ENCODE peak calls at places on chromosomes 6 and 20, in seven cellular contexts. Y is CD8-positive, alpha-beta memory T cell; V is thoracic aorta; R is IMR-90; O is neural progenitor cell; Z is HCT116; I is Peyer's patch. L is an unnamed sample. For H3K27me3, the result is how much of the 10 kb centered on the place peaks cover.

GRCh38 chr6:52929321-52930164 is 20.0 kb upstream of the GSTA3 start:
- DNase-seq in Z (peak), I (no peak), Y (no peak), O (no peak), V (no peak), R (peak), L (no peak)

GRCh38 chr6:45690846-45691245 is 313.1 kb upstream of the SUPT3H start:
- DNase-seq in I (no peak), R (no peak), O (no peak), Y (no peak), Z (no peak), V (no peak), L (no peak)

GRCh38 chr6:74715362-74716068 is 490.3 kb downstream of the COL12A1 start:
- DNase-seq in R (peak), V (no peak), Y (no peak), Z (no peak), I (no peak), O (no peak), L (no peak)

GRCh38 chr6:136477548-136477947 is 72.7 kb downstream of the MAP7 start:
- DNase-seq in I (no peak), Z (no peak), Y (no peak), V (no peak), R (no peak), O (no peak), L (no peak)

GRCh38 chr6:118269659-118270058 is 278.4 kb upstream of the PLN start:
- DNase-seq in O (no peak), V (no peak), I (no peak), R (no peak), Y (no peak), Z (no peak), L (no peak)

GRCh38 chr6:148760568-148761531 is 14.0 kb downstream of the UST start:
- DNase-seq in I (peak), V (no peak), Z (no peak), O (peak), Y (peak), R (peak), L (peak)

GRCh38 chr20:38308447-38308846 is 4.5 kb downstream of the BPI start:
- DNase-seq in Z (no peak), V (no peak), I (no peak), R (no peak), Y (no peak), O (no peak), L (no peak)

GRCh38 chr20:62020935-62021701 is 44.6 kb downstream of the TAF4 start:
- DNase-seq in Y (peak), I (no peak), O (peak), Z (no peak), V (no peak), R (peak), L (peak)

DNA sequence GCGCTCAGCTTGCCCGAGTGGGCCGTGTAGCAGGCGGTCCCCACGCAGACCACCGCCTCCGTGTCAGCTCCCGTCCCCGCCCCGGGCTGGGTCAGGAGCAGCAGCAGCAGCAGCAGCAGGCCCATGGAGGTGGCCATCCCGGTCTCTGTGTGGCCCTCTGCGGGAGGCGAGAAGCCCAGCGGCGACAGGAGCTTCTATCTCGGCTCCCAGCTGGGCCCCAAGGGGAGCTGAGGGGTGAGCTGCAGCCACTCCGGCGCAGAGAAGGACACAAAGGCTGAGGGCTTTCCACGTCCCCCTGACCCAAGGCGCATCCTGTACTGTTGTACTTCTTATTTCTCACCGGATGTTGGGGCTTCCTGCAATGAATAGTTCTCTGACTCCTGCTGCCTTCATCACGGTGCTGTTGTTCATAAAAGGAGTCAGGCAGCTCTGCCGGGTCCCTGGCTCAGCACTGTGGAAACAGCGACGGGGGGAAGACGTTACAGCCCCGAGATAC is at the start of gene CD93:
- DNase-seq in Z (no peak), Y (no peak), R (peak), V (no peak), I (no peak), O (no peak), L (peak)
- H3K4me3 ChIP-seq in Z (no peak), Y (no peak), R (no peak), V (peak), I (peak), O (no peak), L (no peak)

GRCh38 chr20:58223358-58223941 is 5.0 kb downstream of the ANKRD60 start:
- DNase-seq in Z (no peak), O (no peak), Y (no peak), I (no peak), V (no peak), R (no peak), L (no peak)

GRCh38 chr20:58224097-58224496 is 4.4 kb downstream of the ANKRD60 start:
- DNase-seq in I (no peak), O (no peak), Y (no peak), R (no peak), Z (no peak), V (no peak), L (no peak)

GRCh38 chr20:58225490-58226200 is 2.8 kb downstream of the ANKRD60 start:
- DNase-seq in Y (no peak), V (no peak), Z (no peak), R (no peak), O (no peak), I (no peak), L (no peak)

GRCh38 chr20:58222446-58222845 is 6.0 kb downstream of the ANKRD60 start:
- DNase-seq in R (no peak), Z (no peak), V (no peak), O (no peak), Y (no peak), I (no peak), L (no peak)

DNA sequence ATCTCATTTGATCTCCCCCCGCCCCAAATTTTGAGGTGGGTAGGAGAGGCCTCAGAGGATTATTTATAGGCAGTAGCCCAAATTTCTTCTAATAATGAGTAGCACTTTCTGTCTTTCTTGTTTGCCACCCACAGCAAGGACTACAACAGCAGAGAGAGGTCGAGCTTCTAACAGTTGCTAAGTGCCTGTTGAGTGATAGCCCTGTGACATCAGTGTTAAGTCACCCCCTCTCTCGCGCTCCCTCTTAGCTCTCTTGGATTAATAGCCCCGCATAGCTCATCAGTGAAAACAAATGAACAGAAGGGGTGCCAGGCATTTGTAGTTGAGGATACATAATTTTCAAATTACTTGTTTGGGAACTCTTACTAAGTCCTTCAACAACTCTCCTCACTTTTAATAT is 3.5 kb downstream of the ANKRD60 start:
- DNase-seq in O (peak), R (peak), I (no peak), Z (no peak), Y (no peak), V (no peak), L (no peak)
- H3K27me3 ChIP-seq in O (half or more), R (under half), I (under half), Z (under half), Y (under half), V (under half), L (under half)

GRCh38 chr6:31464252-31465184 is 33.4 kb upstream of the MICB start:
- DNase-seq in Z (no peak), Y (no peak), V (no peak), R (no peak), I (no peak), O (no peak), L (no peak)
- H3K4me3 ChIP-seq in Z (no peak), Y (peak), V (peak), R (no peak), I (peak), O (no peak), L (no peak)

GRCh38 chr20:63180541-63181185 is 35.3 kb downstream of the YTHDF1 start:
- DNase-seq in Z (no peak), Y (no peak), R (no peak), I (no peak), V (no peak), O (no peak), L (no peak)
- H3K27me3 ChIP-seq in Z (under half), Y (under half), R (half or more), I (under half), V (under half), O (under half), L (under half)

GRCh38 chr6:3627501-3627900 is 124.0 kb downstream of the PXDC1 start:
- DNase-seq in V (no peak), Z (no peak), O (no peak), R (no peak), I (no peak), Y (no peak), L (no peak)
- H3K4me3 ChIP-seq in V (no peak), Z (no peak), O (no peak), R (no peak), I (no peak), Y (no peak), L (no peak)

GRCh38 chr20:21396045-21396893 is 1.1 kb downstream of the NKX2-4 start:
- DNase-seq in V (no peak), Y (no peak), O (peak), I (no peak), R (no peak), Z (no peak), L (peak)
- H3K27me3 ChIP-seq in V (half or more), Y (half or more), O (half or more), I (half or more), R (half or more), Z (under half), L (half or more)

GRCh38 chr6:104953410-104953953 is 3.4 kb upstream of the LIN28B start:
- DNase-seq in O (peak), Y (no peak), I (no peak), Z (no peak), V (no peak), R (no peak), L (peak)

GRCh38 chr6:104955927-104956662 is 812 bp upstream of the LIN28B start:
- DNase-seq in R (no peak), Z (no peak), Y (no peak), O (peak), I (no peak), V (no peak), L (peak)

GRCh38 chr6:104954091-104954797 is 2.7 kb upstream of the LIN28B start:
- DNase-seq in Y (no peak), I (no peak), V (no peak), R (no peak), O (peak), Z (no peak), L (no peak)

GRCh38 chr6:104956663-104957294 is at the start of gene LIN28B:
- DNase-seq in Y (no peak), Z (no peak), I (no peak), R (no peak), V (no peak), O (peak), L (no peak)

GRCh38 chr6:104955491-104955890 is 1.4 kb upstream of the LIN28B start:
- DNase-seq in O (peak), I (no peak), V (no peak), R (no peak), Y (no peak), Z (no peak), L (peak)
- H3K4me3 ChIP-seq in O (peak), I (no peak), V (no peak), R (no peak), Y (no peak), Z (no peak), L (peak)

GRCh38 chr6:50836231-50836630 is 17.6 kb downstream of the TFAP2B start:
- DNase-seq in O (peak), Y (no peak), V (no peak), R (no peak), I (no peak), Z (no peak), L (no peak)
- H3K27me3 ChIP-seq in O (half or more), Y (under half), V (under half), R (under half), I (under half), Z (under half), L (half or more)

GRCh38 chr6:41469951-41470340 is 76.2 kb upstream of the FOXP4 start:
- DNase-seq in R (no peak), I (no peak), Y (no peak), Z (no peak), O (peak), V (no peak), L (peak)
- H3K4me3 ChIP-seq in R (no peak), I (no peak), Y (no peak), Z (no peak), O (peak), V (peak), L (peak)

L was measured in H7.